ENCODE peak calls at places on chromosome 13, in seven cellular contexts. One of them, this sample, is unnamed.
A peak's percentile ranks its signal among the peaks of the same experiment; 100 is the strongest.

GRCh38 chr13:75341025-75341424 is 140.9 kb downstream of the TBC1D4 start:
- DNase-seq in esophagus squamous epithelium: no peak
- DNase-seq in Peyer's patch: no peak
- DNase-seq in cardiac muscle cell: no peak
- DNase-seq in GM06990: no peak
- DNase-seq in GM10248: peak; percentile 42
- DNase-seq in thoracic aorta: no peak
- DNase-seq in this sample: no peak

GRCh38 chr13:26604784-26605183 is 47.3 kb downstream of the WASF3 start:
- DNase-seq in esophagus squamous epithelium: no peak
- DNase-seq in Peyer's patch: peak; percentile 57
- DNase-seq in cardiac muscle cell: no peak
- DNase-seq in GM06990: no peak
- DNase-seq in GM10248: no peak
- DNase-seq in thoracic aorta: no peak
- DNase-seq in this sample: no peak

GRCh38 chr13:85997587-85997986 is 198.4 kb upstream of the SLITRK6 start:
- DNase-seq in esophagus squamous epithelium: no peak
- DNase-seq in Peyer's patch: no peak
- DNase-seq in cardiac muscle cell: no peak
- DNase-seq in GM06990: no peak
- DNase-seq in GM10248: no peak
- DNase-seq in thoracic aorta: no peak
- DNase-seq in this sample: no peak

GRCh38 chr13:84126671-84127171 is 244.4 kb upstream of the SLITRK1 start:
- DNase-seq in esophagus squamous epithelium: no peak
- DNase-seq in Peyer's patch: no peak
- DNase-seq in cardiac muscle cell: peak; percentile 51
- DNase-seq in GM06990: no peak
- DNase-seq in GM10248: no peak
- DNase-seq in thoracic aorta: no peak
- DNase-seq in this sample: no peak

GRCh38 chr13:95337597-95337996 is 36.3 kb upstream of the ABCC4 start:
- DNase-seq in esophagus squamous epithelium: no peak
- DNase-seq in Peyer's patch: no peak
- DNase-seq in cardiac muscle cell: no peak
- DNase-seq in GM06990: no peak
- DNase-seq in GM10248: no peak
- DNase-seq in thoracic aorta: no peak
- DNase-seq in this sample: no peak

GRCh38 chr13:110524484-110525254 is 36.9 kb downstream of the RAB20 start:
- DNase-seq in esophagus squamous epithelium: no peak
- DNase-seq in Peyer's patch: peak; percentile 89
- DNase-seq in cardiac muscle cell: no peak
- DNase-seq in GM06990: no peak
- DNase-seq in GM10248: no peak
- DNase-seq in thoracic aorta: no peak
- DNase-seq in this sample: no peak

GRCh38 chr13:108214511-108215383 is 589 bp downstream of the LIG4 start:
- DNase-seq in esophagus squamous epithelium: peak; percentile 41
- DNase-seq in Peyer's patch: peak; percentile 50
- DNase-seq in cardiac muscle cell: peak; percentile 47
- DNase-seq in GM06990: peak; percentile 11
- DNase-seq in GM10248: no peak
- DNase-seq in thoracic aorta: no peak
- DNase-seq in this sample: no peak

GRCh38 chr13:22103046-22103445 is 432.2 kb downstream of the FGF9 start:
- DNase-seq in esophagus squamous epithelium: no peak
- DNase-seq in Peyer's patch: no peak
- DNase-seq in cardiac muscle cell: no peak
- DNase-seq in GM06990: no peak
- DNase-seq in GM10248: no peak
- DNase-seq in thoracic aorta: no peak
- DNase-seq in this sample: no peak

GRCh38 chr13:32007494-32007893 is 24.1 kb upstream of the FRY start:
- DNase-seq in esophagus squamous epithelium: no peak
- DNase-seq in Peyer's patch: no peak
- DNase-seq in cardiac muscle cell: no peak
- DNase-seq in GM06990: no peak
- DNase-seq in GM10248: no peak
- DNase-seq in thoracic aorta: no peak
- DNase-seq in this sample: no peak

GRCh38 chr13:93558637-93559036 is 332.0 kb downstream of the GPC6 start:
- DNase-seq in esophagus squamous epithelium: no peak
- DNase-seq in Peyer's patch: no peak
- DNase-seq in cardiac muscle cell: no peak
- DNase-seq in GM06990: no peak
- DNase-seq in GM10248: no peak
- DNase-seq in thoracic aorta: no peak
- DNase-seq in this sample: no peak

GRCh38 chr13:51328488-51328887 is 11.0 kb upstream of the SERPINE3 start:
- DNase-seq in esophagus squamous epithelium: no peak
- DNase-seq in Peyer's patch: no peak
- DNase-seq in cardiac muscle cell: no peak
- DNase-seq in GM06990: no peak
- DNase-seq in GM10248: no peak
- DNase-seq in thoracic aorta: no peak
- DNase-seq in this sample: no peak

GRCh38 chr13:106350208-106350607 is 185.3 kb downstream of the EFNB2 start:
- DNase-seq in esophagus squamous epithelium: no peak
- DNase-seq in Peyer's patch: peak; percentile 56
- DNase-seq in cardiac muscle cell: no peak
- DNase-seq in GM06990: no peak
- DNase-seq in GM10248: no peak
- DNase-seq in thoracic aorta: no peak
- DNase-seq in this sample: no peak

GRCh38 chr13:32947886-32948285 is 68.3 kb upstream of the KL start:
- DNase-seq in esophagus squamous epithelium: no peak
- DNase-seq in Peyer's patch: no peak
- DNase-seq in cardiac muscle cell: no peak
- DNase-seq in GM06990: no peak
- DNase-seq in GM10248: no peak
- DNase-seq in thoracic aorta: no peak
- DNase-seq in this sample: no peak

GRCh38 chr13:75226755-75227435 is 255.1 kb downstream of the TBC1D4 start:
- DNase-seq in esophagus squamous epithelium: no peak
- DNase-seq in Peyer's patch: no peak
- DNase-seq in cardiac muscle cell: no peak
- DNase-seq in GM06990: no peak
- DNase-seq in GM10248: no peak
- DNase-seq in thoracic aorta: no peak
- DNase-seq in this sample: no peak

GRCh38 chr13:80259159-80259558 is 81.8 kb downstream of the SPRY2 start:
- DNase-seq in esophagus squamous epithelium: no peak
- DNase-seq in Peyer's patch: peak; percentile 81
- DNase-seq in cardiac muscle cell: no peak
- DNase-seq in GM06990: peak; percentile 28
- DNase-seq in GM10248: no peak
- DNase-seq in thoracic aorta: no peak
- DNase-seq in this sample: no peak

GRCh38 chr13:29908917-29909755 is 58.7 kb upstream of the UBL3 start:
- DNase-seq in esophagus squamous epithelium: no peak
- DNase-seq in Peyer's patch: no peak
- DNase-seq in cardiac muscle cell: no peak
- DNase-seq in GM06990: no peak
- DNase-seq in GM10248: no peak
- DNase-seq in thoracic aorta: no peak
- DNase-seq in this sample: no peak

GRCh38 chr13:30895773-30896172 is 10.3 kb upstream of the MEDAG start:
- DNase-seq in esophagus squamous epithelium: no peak
- DNase-seq in Peyer's patch: no peak
- DNase-seq in cardiac muscle cell: peak; percentile 12
- DNase-seq in GM06990: no peak
- DNase-seq in GM10248: no peak
- DNase-seq in thoracic aorta: peak; percentile 64
- DNase-seq in this sample: no peak

GRCh38 chr13:51222510-51223283 is 499 bp downstream of the FAM124A start:
- DNase-seq in esophagus squamous epithelium: no peak
- DNase-seq in Peyer's patch: no peak
- DNase-seq in cardiac muscle cell: peak; percentile 35
- DNase-seq in GM06990: peak; percentile 4
- DNase-seq in GM10248: peak; percentile 18
- DNase-seq in thoracic aorta: no peak
- DNase-seq in this sample: no peak

GRCh38 chr13:114070098-114070799 is 62.2 kb downstream of the RASA3 start:
- DNase-seq in esophagus squamous epithelium: no peak
- DNase-seq in Peyer's patch: peak; percentile 34
- DNase-seq in cardiac muscle cell: no peak
- DNase-seq in GM06990: no peak
- DNase-seq in GM10248: no peak
- DNase-seq in thoracic aorta: no peak
- DNase-seq in this sample: no peak

GRCh38 chr13:110116072-110116487 is 190.9 kb downstream of the COL4A1 start:
- DNase-seq in esophagus squamous epithelium: no peak
- DNase-seq in Peyer's patch: peak; percentile 67
- DNase-seq in cardiac muscle cell: peak; percentile 73
- DNase-seq in GM06990: no peak
- DNase-seq in GM10248: peak; percentile 69
- DNase-seq in thoracic aorta: no peak
- DNase-seq in this sample: peak; percentile 52

DNA sequence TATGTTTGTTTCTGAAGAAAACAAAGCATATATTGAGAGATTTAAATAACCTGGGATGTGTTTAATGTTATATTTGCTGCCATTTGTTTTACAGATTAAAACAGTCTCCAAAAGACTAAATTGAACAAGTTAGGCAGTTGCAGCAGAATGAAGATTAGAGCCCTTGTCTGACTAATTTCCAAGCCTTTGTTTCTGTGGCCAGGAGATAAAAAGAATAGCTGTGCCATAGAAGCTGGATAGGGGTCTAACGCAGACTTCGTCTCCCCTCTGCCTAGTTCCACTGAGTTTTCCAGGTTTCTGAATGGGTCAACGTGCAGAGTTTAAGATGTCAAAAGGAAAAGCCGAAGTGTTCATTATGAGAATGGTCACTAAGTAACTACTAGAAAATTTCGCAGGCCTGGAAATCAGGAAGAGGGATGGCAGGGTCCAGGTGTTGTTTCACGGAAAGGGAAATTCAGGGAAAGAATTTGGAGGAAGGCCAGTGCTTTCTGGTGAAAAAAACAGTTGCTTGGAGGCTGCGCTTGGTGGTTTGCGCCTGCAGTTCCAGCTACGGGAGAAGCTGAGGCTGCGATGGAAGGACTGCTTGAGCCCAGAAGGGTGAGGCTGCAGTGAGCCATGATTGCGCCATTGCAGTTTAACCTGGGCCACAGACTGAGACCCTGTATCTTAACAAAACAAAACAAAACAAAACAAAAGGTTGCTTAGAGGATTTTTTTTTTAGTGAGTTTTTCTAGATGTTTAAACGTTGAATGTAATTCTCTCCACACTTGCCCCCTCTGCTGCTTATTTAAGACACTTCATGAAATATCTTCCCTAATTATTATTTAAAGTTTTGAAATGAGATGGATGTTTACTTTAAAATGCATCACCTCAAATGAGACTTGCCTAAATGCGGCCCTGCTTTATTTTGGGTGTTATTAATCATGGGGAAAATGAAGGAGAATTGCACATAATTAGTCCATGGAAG is 75.2 kb upstream of the TRPC4 start:
- DNase-seq in esophagus squamous epithelium: no peak
- DNase-seq in Peyer's patch: no peak
- DNase-seq in cardiac muscle cell: no peak
- DNase-seq in GM06990: no peak
- DNase-seq in GM10248: no peak
- DNase-seq in thoracic aorta: no peak
- DNase-seq in this sample: no peak
- TF ChIP-seq CTCF in esophagus squamous epithelium: no peak
- TF ChIP-seq CTCF in Peyer's patch: no peak
- TF ChIP-seq CTCF in cardiac muscle cell: peak; percentile 17
- TF ChIP-seq CTCF in GM06990: no peak
- TF ChIP-seq CTCF in GM10248: no peak
- TF ChIP-seq CTCF in thoracic aorta: no peak
- TF ChIP-seq CTCF in this sample: no peak

DNA sequence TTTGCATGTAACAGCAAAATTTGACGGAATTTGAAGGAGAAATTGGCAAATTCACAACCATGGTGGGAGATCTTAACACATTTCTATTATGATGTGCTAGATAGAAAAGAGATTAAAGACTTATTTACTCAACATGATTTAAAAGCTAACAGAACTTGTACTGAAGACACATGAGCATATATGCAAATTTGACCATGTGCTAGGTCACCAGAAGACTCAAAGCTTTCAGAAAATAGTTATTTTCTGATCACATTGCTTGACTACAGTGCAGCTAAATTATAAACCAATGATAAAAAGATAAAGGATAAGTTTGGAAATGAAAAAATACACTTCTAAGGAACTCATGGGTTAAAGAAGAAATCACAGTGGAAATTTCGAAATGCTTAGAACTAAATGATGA is 9.1 kb downstream of the GPR183 start:
- DNase-seq in esophagus squamous epithelium: no peak
- DNase-seq in Peyer's patch: no peak
- DNase-seq in cardiac muscle cell: no peak
- DNase-seq in GM06990: no peak
- DNase-seq in GM10248: no peak
- DNase-seq in thoracic aorta: no peak
- DNase-seq in this sample: no peak
- TF ChIP-seq CTCF in esophagus squamous epithelium: no peak
- TF ChIP-seq CTCF in Peyer's patch: no peak
- TF ChIP-seq CTCF in cardiac muscle cell: no peak
- TF ChIP-seq CTCF in GM06990: no peak
- TF ChIP-seq CTCF in GM10248: no peak
- TF ChIP-seq CTCF in thoracic aorta: no peak
- TF ChIP-seq CTCF in this sample: no peak

GRCh38 chr13:61463027-61463426 is 47.4 kb upstream of the PCDH20 start:
- DNase-seq in esophagus squamous epithelium: no peak
- DNase-seq in Peyer's patch: no peak
- DNase-seq in cardiac muscle cell: no peak
- DNase-seq in GM06990: no peak
- DNase-seq in GM10248: no peak
- DNase-seq in thoracic aorta: no peak
- DNase-seq in this sample: no peak

GRCh38 chr13:61470801-61471200 is 55.2 kb upstream of the PCDH20 start:
- DNase-seq in esophagus squamous epithelium: no peak
- DNase-seq in Peyer's patch: no peak
- DNase-seq in cardiac muscle cell: no peak
- DNase-seq in GM06990: no peak
- DNase-seq in GM10248: no peak
- DNase-seq in thoracic aorta: no peak
- DNase-seq in this sample: no peak

DNA sequence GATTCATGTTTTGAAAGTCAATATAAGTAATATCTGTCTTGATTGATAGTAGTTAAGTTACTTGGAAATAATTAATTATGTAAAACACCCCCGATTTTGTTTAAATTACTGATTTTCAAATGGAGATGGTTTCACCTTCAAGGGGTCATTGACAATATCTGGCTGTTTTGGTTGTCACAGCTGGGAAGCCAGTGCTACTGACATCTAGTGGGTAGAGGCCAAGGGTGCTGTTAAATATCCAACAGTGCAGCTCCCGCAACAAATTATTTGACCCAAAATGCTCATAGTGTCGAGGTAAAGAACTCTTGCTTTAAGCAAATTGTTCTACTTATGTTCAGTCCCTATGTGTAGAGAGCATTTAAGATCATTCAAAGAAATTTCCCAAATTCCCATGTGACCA is 50.6 kb upstream of the PCDH20 start:
- DNase-seq in esophagus squamous epithelium: no peak
- DNase-seq in Peyer's patch: no peak
- DNase-seq in cardiac muscle cell: peak; percentile 37
- DNase-seq in GM06990: no peak
- DNase-seq in GM10248: no peak
- DNase-seq in thoracic aorta: no peak
- DNase-seq in this sample: no peak
- TF ChIP-seq CTCF in esophagus squamous epithelium: no peak
- TF ChIP-seq CTCF in Peyer's patch: no peak
- TF ChIP-seq CTCF in cardiac muscle cell: no peak
- TF ChIP-seq CTCF in GM06990: no peak
- TF ChIP-seq CTCF in GM10248: no peak
- TF ChIP-seq CTCF in thoracic aorta: no peak
- TF ChIP-seq CTCF in this sample: no peak

GRCh38 chr13:36840718-36841250 is 21.8 kb downstream of the RFXAP start:
- DNase-seq in esophagus squamous epithelium: no peak
- DNase-seq in Peyer's patch: no peak
- DNase-seq in cardiac muscle cell: no peak
- DNase-seq in GM06990: no peak
- DNase-seq in GM10248: no peak
- DNase-seq in thoracic aorta: no peak
- DNase-seq in this sample: no peak
- TF ChIP-seq CTCF in esophagus squamous epithelium: no peak
- TF ChIP-seq CTCF in Peyer's patch: no peak
- TF ChIP-seq CTCF in cardiac muscle cell: no peak
- TF ChIP-seq CTCF in GM06990: no peak
- TF ChIP-seq CTCF in GM10248: no peak
- TF ChIP-seq CTCF in thoracic aorta: no peak
- TF ChIP-seq CTCF in this sample: no peak